ENCODE peak calls at places on chromosomes 12 and 14, in nine cellular contexts. K is ovary, J is stomach, O is PC-3, Z is GM23248, G is left ventricle myocardium inferior, R is IMR-90, B is A549, W is fibroblast of lung. N is an unnamed sample. For H3K9me3 and H3K4me1, the result is how much of the 10 kb centered on the place peaks cover.

GRCh38 chr12:124100572-124101178 is 127.7 kb downstream of the ZNF664 start:
- DNase-seq in K (no peak), J (no peak), O (no peak), Z (no peak), G (no peak), R (no peak), B (no peak), W (no peak), N (no peak)

GRCh38 chr14:69629225-69630127 is 18.1 kb downstream of the SUSD6 start:
- DNase-seq in K (no peak), J (no peak), O (no peak), Z (peak), G (no peak), R (peak), B (no peak), W (no peak), N (no peak)

GRCh38 chr12:32535260-32535999 is 136.1 kb downstream of the FGD4 start:
- DNase-seq in K (peak), J (peak), O (peak), Z (peak), G (peak), R (peak), B (peak), W (peak), N (peak)

GRCh38 chr12:53211476-53212381 is 4.7 kb upstream of the ITGB7 start:
- DNase-seq in K (no peak), J (no peak), O (no peak), Z (no peak), G (no peak), R (no peak), B (peak), W (no peak), N (no peak)

GRCh38 chr12:30753761-30754382 is 879 bp downstream of the CAPRIN2 start:
- DNase-seq in K (no peak), J (no peak), O (peak), Z (peak), G (no peak), R (peak), B (peak), W (peak), N (peak)

GRCh38 chr12:46478123-46478522 is 105.5 kb upstream of the SLC38A2 start:
- DNase-seq in K (no peak), J (no peak), O (no peak), Z (no peak), G (no peak), R (no peak), B (no peak), W (no peak), N (no peak)

GRCh38 chr12:113373966-113374365 is 15.6 kb downstream of the PLBD2 start:
- DNase-seq in K (peak), J (no peak), O (no peak), Z (no peak), G (no peak), R (no peak), B (no peak), W (no peak), N (no peak)

GRCh38 chr12:1115471-1116242 is 124.6 kb downstream of the ERC1 start:
- DNase-seq in K (no peak), J (no peak), O (peak), Z (peak), G (no peak), R (peak), B (no peak), W (peak), N (no peak)

GRCh38 chr14:95290021-95290420 is 29.7 kb downstream of the CLMN start:
- DNase-seq in K (no peak), J (no peak), O (no peak), Z (no peak), G (no peak), R (no peak), B (no peak), W (no peak), N (no peak)

GRCh38 chr14:68245146-68246073 is 425.8 kb downstream of the RAD51B start:
- DNase-seq in K (peak), J (no peak), O (no peak), Z (peak), G (no peak), R (peak), B (no peak), W (peak), N (peak)

GRCh38 chr12:26633591-26634210 is 199.3 kb downstream of the ITPR2 start:
- DNase-seq in K (no peak), J (no peak), O (no peak), Z (peak), G (no peak), R (peak), B (no peak), W (peak), N (peak)

GRCh38 chr12:124292385-124292784 is 2.5 kb upstream of the RFLNA start:
- DNase-seq in K (no peak), J (no peak), O (no peak), Z (no peak), G (no peak), R (no peak), B (no peak), W (no peak), N (no peak)

GRCh38 chr14:93346926-93347721 is at the start of gene COX8C:
- DNase-seq in K (no peak), J (no peak), O (no peak), Z (no peak), G (no peak), R (no peak), B (peak), W (no peak), N (no peak)

GRCh38 chr14:25400607-25401206 is 350.8 kb upstream of the STXBP6 start:
- DNase-seq in K (no peak), J (peak), O (peak), Z (peak), G (no peak), R (peak), B (peak), W (peak), N (peak)

GRCh38 chr12:107396991-107397390 is 288.6 kb upstream of the PWP1 start:
- DNase-seq in K (no peak), J (no peak), O (peak), Z (peak), G (no peak), R (no peak), B (peak), W (no peak), N (no peak)

GRCh38 chr14:20144820-20145219 is 6.2 kb downstream of the OR4N5 start:
- DNase-seq in K (no peak), J (no peak), O (no peak), Z (no peak), G (no peak), R (no peak), B (no peak), W (no peak), N (no peak)
- H3K9me3 ChIP-seq in K (under half), J (under half), O (under half), Z (under half), G (under half), R (under half), B (under half), W (under half), N (under half)

GRCh38 chr14:71555654-71556559 is 376.3 kb upstream of the RGS6 start:
- DNase-seq in K (no peak), J (no peak), O (no peak), Z (peak), G (no peak), R (peak), B (no peak), W (no peak), N (peak)
- H3K4me1 ChIP-seq in K (under half), J (under half), O (under half), Z (under half), G (under half), R (under half), B (under half), W (under half), N (under half)

DNA sequence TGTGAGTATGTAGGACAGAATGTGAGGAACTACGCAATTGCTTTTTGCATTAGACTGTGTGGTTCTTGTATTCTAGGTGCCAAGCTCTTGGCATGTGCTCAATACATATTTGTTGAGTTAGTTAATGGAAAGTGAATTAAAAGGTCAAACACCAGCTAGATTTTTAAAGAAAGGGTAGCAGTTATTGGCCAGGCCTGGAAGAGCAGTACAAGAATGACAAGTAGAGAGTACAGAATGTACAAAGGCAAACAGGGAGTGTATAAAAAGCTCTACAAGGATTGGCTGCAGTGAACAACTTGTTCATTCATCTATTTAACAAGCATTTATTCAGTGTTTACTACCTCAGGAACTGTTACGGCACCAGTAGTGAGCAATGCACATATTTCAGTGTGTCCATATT is 854.0 kb upstream of the SEL1L start:
- DNase-seq in K (no peak), J (peak), O (no peak), Z (no peak), G (no peak), R (no peak), B (no peak), W (peak), N (no peak)
- H3K9me3 ChIP-seq in K (under half), J (under half), O (under half), Z (under half), G (under half), R (under half), B (under half), W (under half), N (under half)

DNA sequence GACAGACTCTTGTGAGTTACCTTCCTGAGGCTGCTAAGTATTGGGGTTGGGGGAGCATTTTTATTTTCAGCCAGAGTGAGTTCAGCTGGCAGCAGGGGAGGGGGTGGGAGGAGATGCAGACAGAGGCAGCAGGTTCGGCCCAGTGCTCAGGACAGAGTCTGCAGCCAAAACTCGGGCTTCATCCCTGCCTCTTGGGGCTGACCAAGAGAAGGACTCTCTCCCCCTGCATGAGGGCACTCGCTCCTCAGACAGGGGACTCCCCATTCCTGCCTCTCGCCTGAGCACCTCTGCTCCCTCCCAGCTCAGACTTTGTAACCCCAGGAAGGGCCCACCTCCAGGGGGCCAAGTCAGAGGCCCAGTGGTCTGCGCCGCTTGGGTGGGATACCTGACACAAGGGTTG is 1.1 kb upstream of the AKT1 start:
- DNase-seq in K (no peak), J (no peak), O (no peak), Z (no peak), G (no peak), R (no peak), B (no peak), W (no peak), N (no peak)
- H3K4me1 ChIP-seq in K (under half), J (half or more), O (under half), Z (under half), G (half or more), R (under half), B (half or more), W (under half), N (under half)

GRCh38 chr12:132276066-132276719 is 53.2 kb downstream of the GALNT9 start:
- DNase-seq in K (no peak), J (no peak), O (no peak), Z (no peak), G (no peak), R (no peak), B (no peak), W (no peak), N (no peak)

GRCh38 chr12:132277961-132278360 is 51.4 kb downstream of the GALNT9 start:
- DNase-seq in K (no peak), J (no peak), O (no peak), Z (no peak), G (no peak), R (no peak), B (no peak), W (no peak), N (no peak)

GRCh38 chr12:132278421-132279183 is 50.8 kb downstream of the GALNT9 start:
- DNase-seq in K (no peak), J (no peak), O (peak), Z (no peak), G (no peak), R (no peak), B (no peak), W (no peak), N (no peak)

GRCh38 chr12:132276720-132277373 is 52.5 kb downstream of the GALNT9 start:
- DNase-seq in K (no peak), J (no peak), O (no peak), Z (no peak), G (no peak), R (no peak), B (no peak), W (no peak), N (no peak)

GRCh38 chr12:132277374-132277801 is 52.0 kb downstream of the GALNT9 start:
- DNase-seq in K (no peak), J (no peak), O (no peak), Z (no peak), G (no peak), R (no peak), B (no peak), W (no peak), N (no peak)
- H3K9me3 ChIP-seq in K (under half), J (under half), O (under half), Z (under half), G (under half), R (under half), B (under half), W (under half), N (under half)

GRCh38 chr14:105062048-105062433 is 3.2 kb downstream of the GPR132 start:
- DNase-seq in K (no peak), J (no peak), O (no peak), Z (no peak), G (no peak), R (no peak), B (no peak), W (no peak), N (no peak)
- H3K4me1 ChIP-seq in K (under half), J (under half), O (under half), Z (under half), G (half or more), R (under half), B (under half), W (under half), N (under half)

DNA sequence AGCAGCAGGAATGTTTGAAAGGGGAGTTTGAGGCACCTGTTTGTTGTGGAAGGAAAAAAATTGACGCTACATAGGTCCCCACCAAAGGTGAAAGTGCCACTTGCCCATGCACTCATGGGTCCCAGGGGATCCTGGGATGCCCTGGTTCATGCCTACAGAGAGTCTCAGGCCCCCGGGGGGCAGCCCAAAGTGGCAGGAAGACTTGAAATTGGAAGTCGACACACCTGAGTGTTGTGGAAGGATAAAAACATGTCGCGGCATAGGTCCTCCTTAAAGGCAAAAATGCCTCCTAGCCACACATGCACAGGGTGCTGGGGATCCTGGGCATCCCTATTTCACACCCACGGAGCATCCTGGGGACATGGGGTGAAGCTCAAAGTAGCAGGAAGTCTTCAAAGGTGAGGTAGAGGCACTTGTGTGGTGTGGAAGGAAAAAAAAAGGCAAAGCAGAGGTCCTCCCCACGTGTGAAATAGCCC is 576.1 kb downstream of the ALG10 start:
- DNase-seq in K (no peak), J (no peak), O (no peak), Z (no peak), G (no peak), R (no peak), B (no peak), W (no peak), N (no peak)
- H3K9me3 ChIP-seq in K (under half), J (half or more), O (under half), Z (under half), G (half or more), R (half or more), B (under half), W (under half), N (under half)

N was measured in A673.